ENCODE peak calls at places on chromosomes 3 and 15, in four cellular contexts. M is mesendoderm, E is mucosa of descending colon, S is IMR-90. L is an unnamed sample.

GRCh38 chr3:115785782-115786181 is 162.5 kb downstream of the GAP43 start:
- DNase-seq in M (no peak), E (no peak), S (no peak), L (no peak)

GRCh38 chr3:151276038-151277027 is 2.0 kb downstream of the P2RY14 start:
- DNase-seq in M (peak; percentile 77), E (no peak), S (no peak), L (peak; percentile 46)

GRCh38 chr3:42229942-42230688 is 35.9 kb downstream of the CCK start:
- DNase-seq in M (peak; percentile 76), E (no peak), S (peak; percentile 58), L (no peak)

GRCh38 chr3:31908391-31909097 is 72.5 kb downstream of the OSBPL10 start:
- DNase-seq in M (peak; percentile 59), E (no peak), S (peak; percentile 14), L (no peak)

GRCh38 chr15:85555875-85556617 is 175.6 kb downstream of the AKAP13 start:
- DNase-seq in M (no peak), E (no peak), S (no peak), L (no peak)

GRCh38 chr3:113264741-113265140 is 53.4 kb downstream of the BOC start:
- DNase-seq in M (no peak), E (no peak), S (no peak), L (no peak)

GRCh38 chr15:65833501-65834220 is 35.6 kb upstream of the RAB11A start:
- DNase-seq in M (no peak), E (no peak), S (no peak), L (peak; percentile 42)

GRCh38 chr3:98521897-98522537 is 685 bp downstream of the CLDND1 start:
- DNase-seq in M (peak; percentile 72), E (peak; percentile 45), S (peak; percentile 68), L (peak; percentile 49)

GRCh38 chr15:100308222-100309007 is 33.4 kb downstream of the ADAMTS17 start:
- DNase-seq in M (no peak), E (no peak), S (no peak), L (no peak)

GRCh38 chr3:103495186-103495585 is 1060.4 kb downstream of the ZPLD1 start:
- DNase-seq in M (no peak), E (no peak), S (no peak), L (no peak)

GRCh38 chr15:58241872-58242271 is 103.7 kb downstream of the AQP9 start:
- DNase-seq in M (peak; percentile 50), E (no peak), S (no peak), L (no peak)

GRCh38 chr3:185308126-185308754 is 54.4 kb upstream of the EHHADH start:
- DNase-seq in M (peak; percentile 86), E (no peak), S (peak; percentile 55), L (peak; percentile 7)

GRCh38 chr3:53715815-53716483 is 130.3 kb downstream of the CHDH start:
- DNase-seq in M (peak; percentile 26), E (no peak), S (no peak), L (no peak)

GRCh38 chr15:35737521-35737920 is 191.6 kb upstream of the DPH6 start:
- DNase-seq in M (no peak), E (no peak), S (peak; percentile 33), L (no peak)

GRCh38 chr3:3772920-3773319 is 26.3 kb upstream of the LRRN1 start:
- DNase-seq in M (no peak), E (no peak), S (no peak), L (no peak)

GRCh38 chr3:36817806-36818205 is 53.5 kb upstream of the DCLK3 start:
- DNase-seq in M (no peak), E (no peak), S (no peak), L (no peak)

GRCh38 chr3:114365268-114365667 is 71.4 kb downstream of the TIGIT start:
- DNase-seq in M (no peak), E (no peak), S (peak; percentile 19), L (no peak)

GRCh38 chr3:42983927-42984326 is 4.8 kb downstream of the GASK1A start:
- DNase-seq in M (no peak), E (no peak), S (no peak), L (no peak)

GRCh38 chr3:186209810-186210752 is 101.2 kb upstream of the ETV5 start:
- DNase-seq in M (peak; percentile 84), E (peak; percentile 34), S (peak; percentile 72), L (no peak)

GRCh38 chr3:126679831-126680677 is 24.0 kb upstream of the CHCHD6 start:
- DNase-seq in M (peak; percentile 26), E (no peak), S (no peak), L (no peak)

DNA sequence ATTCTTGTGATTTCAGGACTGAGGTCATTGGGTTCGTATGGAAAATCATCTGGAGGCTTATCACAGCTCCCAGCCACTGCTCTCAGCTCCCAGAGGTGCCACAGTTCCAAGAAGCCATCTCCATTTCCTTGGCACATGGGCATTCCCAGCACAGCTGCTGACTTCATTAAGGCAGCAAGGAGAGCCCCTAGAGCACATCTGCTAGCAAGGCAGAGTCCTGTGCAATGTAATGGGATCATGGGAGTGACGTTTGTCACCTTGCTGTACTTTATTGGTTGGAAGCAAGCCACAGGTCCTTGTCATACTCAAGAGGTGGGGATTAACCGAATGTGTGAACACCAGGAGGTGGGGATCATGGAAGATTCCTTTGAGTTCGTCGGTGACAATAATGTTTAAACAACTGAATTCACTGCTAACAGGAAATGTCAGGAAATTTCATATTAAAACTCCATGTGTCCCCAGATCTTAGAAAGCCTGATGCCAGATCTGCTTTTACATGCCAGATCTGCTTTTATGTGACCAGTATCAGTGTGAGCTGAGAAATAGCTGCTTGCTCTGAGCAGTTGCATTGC is 148.8 kb downstream of the GABRG3 start:
- DNase-seq in M (peak; percentile 37), E (no peak), S (no peak), L (no peak)
- H3K4me1 ChIP-seq in M (peaks cover 2% of the 10 kb centered on the region), E (no peaks in the 10 kb centered on the region), S (no peaks in the 10 kb centered on the region), L (no peaks in the 10 kb centered on the region)

GRCh38 chr3:11580645-11581044 is 63.1 kb downstream of the VGLL4 start:
- DNase-seq in M (no peak), E (no peak), S (peak; percentile 52), L (no peak)
- H3K4me1 ChIP-seq in M (peaks cover 3% of the 10 kb centered on the region), E (peaks cover 27% of the 10 kb centered on the region), S (peaks cover 23% of the 10 kb centered on the region), L (no peaks in the 10 kb centered on the region)

DNA sequence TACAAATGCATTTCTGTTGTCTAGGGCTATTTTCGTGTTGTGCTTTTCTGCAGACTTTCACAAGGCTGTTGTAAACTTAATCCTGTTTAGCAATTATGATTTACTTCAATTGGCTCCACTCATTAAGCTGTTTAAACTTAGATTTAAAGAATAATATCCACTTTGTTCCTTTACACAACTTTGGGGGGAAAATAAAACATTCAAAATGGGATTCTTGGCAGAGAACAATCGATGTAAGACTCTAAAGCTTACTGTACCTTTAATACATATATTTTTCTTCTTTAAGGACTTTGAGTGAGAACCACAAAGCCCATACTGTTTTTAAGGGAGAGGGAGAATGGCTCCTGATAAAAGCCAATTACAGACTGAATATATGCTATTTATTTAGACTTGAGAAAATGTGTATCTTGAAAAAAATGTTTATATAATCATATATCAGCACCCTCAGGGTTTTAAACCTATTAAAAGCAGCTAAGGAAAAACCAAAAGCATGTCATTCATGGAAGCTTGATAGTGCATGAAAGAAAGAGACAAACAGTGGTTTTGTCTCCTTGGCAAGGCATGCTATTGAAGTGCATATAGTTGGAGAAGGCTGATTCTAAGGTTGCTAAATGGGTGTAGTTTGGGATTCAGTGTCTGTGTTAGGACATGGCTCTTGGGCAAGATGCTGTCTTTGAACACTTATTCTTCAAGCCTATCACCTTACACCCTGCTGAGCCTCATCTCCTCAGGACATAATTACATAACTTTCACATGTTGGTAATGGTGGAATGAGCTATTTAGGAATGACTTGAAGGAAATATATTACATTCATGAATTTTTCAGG is 293.4 kb upstream of the TBC1D5 start:
- DNase-seq in M (no peak), E (no peak), S (no peak), L (no peak)
- H3K4me1 ChIP-seq in M (no peaks in the 10 kb centered on the region), E (no peaks in the 10 kb centered on the region), S (no peaks in the 10 kb centered on the region), L (no peaks in the 10 kb centered on the region)

DNA sequence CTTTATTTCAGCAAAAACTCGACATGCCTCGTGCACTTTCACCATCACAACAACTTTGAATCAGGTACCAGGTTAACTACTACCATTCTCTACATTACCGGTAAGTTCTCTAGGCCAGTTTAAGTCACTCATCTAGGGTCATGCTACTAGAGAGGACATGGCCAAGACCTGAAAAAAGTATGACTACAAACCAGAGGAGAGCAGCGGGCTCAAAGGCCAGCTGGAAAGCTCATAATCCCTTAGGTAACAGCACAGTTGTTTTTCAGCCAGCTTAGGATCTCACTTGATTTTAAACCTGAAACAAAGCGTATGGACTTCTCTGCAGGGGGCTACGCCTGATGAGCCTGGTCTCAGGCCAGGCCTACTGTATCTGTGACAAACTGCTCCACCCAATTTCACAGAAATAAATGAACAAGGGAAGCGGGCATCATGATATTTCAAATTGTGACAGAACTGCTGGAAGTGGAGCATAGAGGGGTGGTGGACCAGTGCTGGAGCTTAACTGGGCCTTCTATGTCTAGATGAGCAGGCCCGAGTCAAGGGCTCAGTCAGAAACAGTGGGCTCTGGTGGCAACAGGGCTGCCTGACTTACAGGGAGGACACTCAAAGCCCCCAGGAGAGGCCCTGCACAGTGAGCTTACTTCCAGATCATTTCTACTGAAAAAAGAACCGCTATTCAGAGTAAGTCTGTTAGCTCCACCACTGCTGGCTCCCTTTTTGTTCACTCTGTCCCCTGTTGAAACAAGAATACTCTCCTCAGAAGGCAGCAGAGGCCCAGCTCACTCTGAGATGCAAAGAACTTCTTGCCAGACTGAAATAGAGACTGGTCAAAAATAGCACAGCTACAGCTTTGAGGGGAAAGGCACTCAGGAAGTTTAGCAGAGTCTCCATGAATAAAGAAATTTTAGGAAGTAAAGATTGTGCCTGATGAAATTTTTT is 47.0 kb downstream of the LRIG1 start:
- DNase-seq in M (peak; percentile 70), E (no peak), S (no peak), L (no peak)
- H3K4me1 ChIP-seq in M (peaks cover 20% of the 10 kb centered on the region), E (peaks cover 20% of the 10 kb centered on the region), S (peaks cover 12% of the 10 kb centered on the region), L (peaks cover 8% of the 10 kb centered on the region)

GRCh38 chr15:39502616-39503195 is 78.2 kb upstream of the THBS1 start:
- DNase-seq in M (no peak), E (no peak), S (peak; percentile 87), L (no peak)
- H3K4me1 ChIP-seq in M (no peaks in the 10 kb centered on the region), E (no peaks in the 10 kb centered on the region), S (peaks cover 30% of the 10 kb centered on the region), L (no peaks in the 10 kb centered on the region)

DNA sequence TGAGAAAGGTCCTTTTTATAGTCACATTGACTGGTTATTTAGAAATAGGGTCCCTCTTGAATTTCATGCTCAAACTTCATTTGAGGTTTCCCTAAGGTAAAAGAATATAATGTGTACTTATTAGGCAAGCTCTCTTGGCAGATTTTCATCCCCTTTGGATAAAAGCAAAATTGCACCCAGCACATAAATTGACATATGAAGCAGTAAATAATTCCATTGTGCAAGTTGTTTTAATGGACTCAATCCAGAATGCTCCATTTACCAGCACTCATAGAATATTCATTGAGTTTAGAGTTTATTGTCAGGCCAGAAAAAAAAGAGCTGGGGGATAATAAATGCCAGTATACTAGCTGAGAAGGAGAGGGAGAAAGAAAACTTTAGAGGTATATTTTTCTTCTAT is 136.8 kb downstream of the TPRG1 start:
- DNase-seq in M (no peak), E (no peak), S (no peak), L (no peak)
- H3K4me1 ChIP-seq in M (no peaks in the 10 kb centered on the region), E (peaks cover 2% of the 10 kb centered on the region), S (no peaks in the 10 kb centered on the region), L (no peaks in the 10 kb centered on the region)

DNA sequence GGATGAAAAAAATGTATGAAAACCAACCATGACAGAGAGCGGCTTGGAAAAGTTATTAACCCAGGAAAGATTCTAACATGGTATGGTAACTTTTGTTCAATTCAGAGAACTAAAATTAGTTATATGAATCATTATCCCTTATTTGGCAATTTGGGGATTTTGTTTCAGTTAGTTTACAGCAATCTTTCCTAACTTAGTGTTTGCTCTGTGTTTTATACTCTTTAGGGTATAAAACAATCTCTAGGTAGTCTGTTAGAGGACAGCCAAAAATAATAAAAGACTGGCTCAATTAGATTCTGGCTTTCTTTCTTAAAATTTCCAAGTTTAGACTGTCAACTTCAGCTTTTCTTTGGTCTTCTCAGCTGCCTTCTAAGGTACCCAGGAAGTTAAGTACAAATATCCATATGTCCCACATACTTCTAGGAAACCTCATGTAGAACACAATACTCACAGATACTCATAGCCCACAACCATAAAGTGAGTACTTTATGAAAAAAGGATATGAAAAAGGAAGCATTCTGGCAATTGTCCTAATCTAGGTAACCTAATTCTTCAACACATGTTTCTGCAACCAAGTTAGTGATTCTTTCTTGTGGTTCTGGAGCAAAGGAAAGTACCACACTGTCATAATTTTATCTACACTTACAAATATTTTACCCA is 849.3 kb downstream of the ROBO1 start:
- DNase-seq in M (no peak), E (no peak), S (peak; percentile 50), L (no peak)
- H3K4me1 ChIP-seq in M (no peaks in the 10 kb centered on the region), E (no peaks in the 10 kb centered on the region), S (peaks cover 3% of the 10 kb centered on the region), L (no peaks in the 10 kb centered on the region)